ENCODE peak calls at places on chromosomes 3 and 15, in eight cellular contexts. M is left ventricle myocardium inferior, O is Peyer's patch, J is MM.1S, Z is cardiac muscle cell, Y is tibial nerve, D is testis, X is breast epithelium. B is an unnamed sample.
A peak's percentile ranks its signal among the peaks of the same experiment; 100 is the strongest.

GRCh38 chr15:75809986-75810750 is 33.1 kb upstream of the UBE2Q2 start:
- DNase-seq in M (no peak), O (no peak), J (peak; percentile 33), Z (peak; percentile 44), Y (no peak), D (peak; percentile 45), X (no peak), B (no peak)

GRCh38 chr3:113499081-113499480 is 15.9 kb downstream of the SPICE1 start:
- DNase-seq in M (no peak), O (no peak), J (no peak), Z (no peak), Y (no peak), D (no peak), X (no peak), B (no peak)

GRCh38 chr3:186965141-186965879 is 35.0 kb downstream of the ST6GAL1 start:
- DNase-seq in M (no peak), O (no peak), J (no peak), Z (no peak), Y (no peak), D (peak; percentile 18), X (no peak), B (no peak)

GRCh38 chr15:66290007-66290406 is 3.4 kb upstream of the DIS3L start:
- DNase-seq in M (no peak), O (no peak), J (no peak), Z (no peak), Y (no peak), D (no peak), X (no peak), B (no peak)

GRCh38 chr15:63942486-63943365 is 103.6 kb downstream of the DAPK2 start:
- DNase-seq in M (no peak), O (no peak), J (no peak), Z (no peak), Y (no peak), D (no peak), X (no peak), B (no peak)

GRCh38 chr3:52456169-52456799 is 880 bp downstream of the NISCH start:
- DNase-seq in M (no peak), O (no peak), J (no peak), Z (no peak), Y (no peak), D (peak; percentile 59), X (no peak), B (no peak)

GRCh38 chr3:176120507-176120906 is 1076.8 kb downstream of the TBL1XR1 start:
- DNase-seq in M (no peak), O (no peak), J (no peak), Z (no peak), Y (no peak), D (no peak), X (no peak), B (no peak)

GRCh38 chr3:147257972-147258371 is 148.4 kb downstream of the ZIC4 start:
- DNase-seq in M (no peak), O (no peak), J (no peak), Z (no peak), Y (no peak), D (no peak), X (no peak), B (no peak)

GRCh38 chr3:47283193-47283537 is 421 bp downstream of the KLHL18 start:
- DNase-seq in M (no peak), O (peak; percentile 43), J (peak; percentile 24), Z (no peak), Y (no peak), D (peak; percentile 50), X (no peak), B (no peak)

GRCh38 chr3:172536505-172536904 is 13.3 kb upstream of the TNFSF10 start:
- DNase-seq in M (no peak), O (no peak), J (no peak), Z (no peak), Y (no peak), D (no peak), X (no peak), B (no peak)

GRCh38 chr3:184015381-184016019 is 2.2 kb downstream of the ABCC5 start:
- DNase-seq in M (no peak), O (no peak), J (no peak), Z (peak; percentile 79), Y (no peak), D (peak; percentile 41), X (no peak), B (no peak)

GRCh38 chr3:55634345-55634744 is 147.2 kb upstream of the WNT5A start:
- DNase-seq in M (no peak), O (no peak), J (no peak), Z (no peak), Y (no peak), D (no peak), X (no peak), B (no peak)

GRCh38 chr15:90025461-90026033 is 24.4 kb downstream of the ZNF710 start:
- DNase-seq in M (no peak), O (no peak), J (no peak), Z (no peak), Y (no peak), D (no peak), X (no peak), B (no peak)

GRCh38 chr3:127706785-127707351 is 34.1 kb downstream of the ABTB1 start:
- DNase-seq in M (no peak), O (no peak), J (no peak), Z (no peak), Y (no peak), D (no peak), X (no peak), B (peak; percentile 31)

GRCh38 chr3:152957488-152957887 is 122.6 kb downstream of the P2RY1 start:
- DNase-seq in M (no peak), O (no peak), J (no peak), Z (no peak), Y (no peak), D (no peak), X (no peak), B (no peak)

GRCh38 chr15:45242289-45242688 is 9.7 kb upstream of the SLC28A2 start:
- DNase-seq in M (no peak), O (no peak), J (no peak), Z (no peak), Y (no peak), D (no peak), X (no peak), B (no peak)

GRCh38 chr3:178083906-178084823 is 452.1 kb upstream of the KCNMB2 start:
- DNase-seq in M (no peak), O (no peak), J (peak; percentile 68), Z (peak; percentile 39), Y (no peak), D (no peak), X (no peak), B (no peak)

GRCh38 chr3:190886945-190887344 is 24.5 kb upstream of the GMNC start:
- DNase-seq in M (no peak), O (no peak), J (no peak), Z (no peak), Y (no peak), D (no peak), X (no peak), B (no peak)

GRCh38 chr15:52068004-52068403 is 44.6 kb downstream of the BCL2L10 start:
- DNase-seq in M (no peak), O (no peak), J (no peak), Z (no peak), Y (no peak), D (no peak), X (no peak), B (no peak)

GRCh38 chr3:53812434-53812833 is 33.8 kb downstream of the CHDH start:
- DNase-seq in M (no peak), O (no peak), J (no peak), Z (no peak), Y (no peak), D (peak; percentile 10), X (no peak), B (no peak)

GRCh38 chr15:26891448-26891881 is 24.6 kb downstream of the GABRA5 start:
- DNase-seq in M (peak; percentile 47), O (no peak), J (peak; percentile 76), Z (peak; percentile 86), Y (peak; percentile 63), D (peak; percentile 85), X (peak; percentile 35), B (peak; percentile 87)

DNA sequence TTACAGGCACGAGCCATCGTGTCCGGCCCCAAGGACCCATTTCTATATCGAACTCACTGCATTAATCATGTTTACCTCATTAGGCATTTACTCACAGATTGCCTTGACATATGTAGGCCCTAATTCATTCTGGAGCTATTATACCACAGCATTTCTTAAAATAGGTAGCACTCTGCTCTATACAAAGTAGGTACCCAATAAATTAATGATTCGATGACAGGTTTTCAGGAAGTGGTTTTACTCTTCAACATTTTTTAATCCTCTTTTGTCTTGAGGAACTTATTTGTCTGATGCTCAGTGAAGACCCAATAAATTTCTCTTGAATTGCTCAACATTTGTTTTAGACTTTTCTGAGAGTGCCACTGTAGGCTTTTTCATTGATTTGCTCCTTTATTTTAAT is 12.1 kb downstream of the TGFBR2 start:
- DNase-seq in M (no peak), O (no peak), J (no peak), Z (no peak), Y (no peak), D (no peak), X (no peak), B (no peak)
- H3K4me3 ChIP-seq in M (no peak overlapping the region), O (no peak overlapping the region), J (no peak overlapping the region), Z (no peak overlapping the region), Y (no peak overlapping the region), D (no peak overlapping the region), X (no peak overlapping the region), B (no peak overlapping the region)

DNA sequence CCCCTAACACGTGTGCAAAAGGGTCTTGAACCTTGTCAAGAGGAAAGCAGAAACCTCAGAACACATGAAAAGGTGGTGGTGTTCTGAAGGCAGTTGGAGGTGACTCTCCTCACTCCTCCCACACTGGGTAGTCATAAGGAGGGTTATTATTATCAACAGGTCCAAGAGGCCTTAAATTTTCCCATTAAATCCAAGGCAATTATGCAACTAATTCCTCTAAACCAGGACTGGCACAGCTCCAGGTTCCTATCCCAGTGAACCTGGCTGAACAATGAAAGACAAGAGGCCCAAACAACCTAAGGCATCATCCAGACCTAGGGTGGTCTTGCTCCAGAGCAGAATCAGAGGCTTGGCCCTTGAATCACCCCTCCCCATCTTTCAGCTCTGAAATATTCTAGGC is 15.0 kb downstream of the MYLK start:
- DNase-seq in M (no peak), O (no peak), J (no peak), Z (no peak), Y (no peak), D (no peak), X (no peak), B (no peak)
- H3K27ac ChIP-seq in M (no peak overlapping the region), O (no peak overlapping the region), J (no peak overlapping the region), Z (no peak overlapping the region), Y (no peak overlapping the region), D (no peak overlapping the region), X (no peak overlapping the region), B (no peak overlapping the region)

GRCh38 chr3:10375296-10376053 is 54.6 kb upstream of the SEC13 start:
- DNase-seq in M (no peak), O (no peak), J (no peak), Z (no peak), Y (no peak), D (no peak), X (no peak), B (no peak)
- TF ChIP-seq CTCF in M (no peak), O (no peak), J (no peak), Z (no peak), Y (no peak), D (no peak), X (no peak), B (no peak)

DNA sequence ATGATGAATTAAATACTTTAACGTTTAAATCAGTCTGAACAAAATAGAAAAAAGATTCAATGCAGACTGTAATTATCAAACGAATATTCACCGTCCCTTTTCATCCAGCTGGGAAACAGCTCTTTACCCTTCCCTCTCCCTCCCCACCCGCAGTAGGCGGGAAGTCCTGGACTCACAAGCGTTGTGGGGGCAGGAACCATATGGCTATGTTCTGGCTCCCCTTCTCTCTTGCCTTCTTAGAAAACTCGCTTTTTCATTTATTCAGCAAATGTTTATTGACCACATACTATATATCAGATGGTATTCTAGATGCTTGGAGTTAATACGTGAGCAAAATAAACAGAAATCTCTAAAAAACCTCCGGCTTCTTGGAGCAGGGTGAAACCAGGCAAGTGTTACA is 715 bp upstream of the SCAPER start:
- DNase-seq in M (no peak), O (no peak), J (no peak), Z (peak; percentile 7), Y (no peak), D (no peak), X (no peak), B (no peak)
- H3K4me3 ChIP-seq in M (peak overlapping the region; percentile 86), O (peak overlapping the region; percentile 82), J (no peak overlapping the region), Z (no peak overlapping the region), Y (peak overlapping the region; percentile 100), D (peak overlapping the region; percentile 87), X (peak overlapping the region; percentile 88), B (peak overlapping the region; percentile 97)